ENCODE peak calls at places on chromosomes 1 and 21, in eight cellular contexts. N, X, D, W, A, Q, O and M are unnamed samples.

GRCh38 chr21:45309069-45309521 is 21.4 kb upstream of the POFUT2 start:
- DNase-seq in N (no peak), Q (peak), X (peak), A (peak), O (no peak), D (no peak), W (peak), M (peak)

GRCh38 chr1:172145231-172145651 is 275.2 kb upstream of the C1orf105 start:
- DNase-seq in O (no peak), A (no peak), X (peak), Q (peak), N (peak), D (no peak), W (peak), M (peak)

GRCh38 chr1:16187748-16188401 is 24.6 kb downstream of the ARHGEF19 start:
- DNase-seq in X (peak), A (peak), D (peak), Q (peak), W (peak), O (no peak), N (peak), M (peak)

GRCh38 chr1:241557551-241558193 is 25.5 kb downstream of the KMO start:
- DNase-seq in Q (no peak), X (no peak), D (no peak), O (no peak), W (no peak), A (no peak), N (no peak), M (no peak)

GRCh38 chr1:156421062-156421938 is 52.3 kb downstream of the RHBG start:
- DNase-seq in W (peak), X (peak), O (peak), A (peak), D (peak), N (peak), Q (peak), M (peak)

GRCh38 chr1:162230096-162230495 is 146.6 kb downstream of the SPATA46 start:
- DNase-seq in N (no peak), Q (peak), X (no peak), W (peak), A (no peak), D (no peak), O (peak), M (no peak)

GRCh38 chr1:63522891-63523728 is at the start of the genes EFCAB7 and ITGB3BP:
- DNase-seq in Q (peak), X (peak), W (peak), N (peak), O (peak), A (peak), D (peak), M (peak)

GRCh38 chr1:90821793-90822359 is 104.8 kb upstream of the BARHL2 start:
- DNase-seq in N (no peak), D (no peak), X (no peak), A (no peak), O (no peak), Q (no peak), W (no peak), M (no peak)

GRCh38 chr21:33089439-33089838 is 19.5 kb downstream of the OLIG1 start:
- DNase-seq in X (no peak), A (no peak), O (no peak), W (no peak), Q (no peak), D (no peak), N (no peak), M (no peak)

GRCh38 chr1:194535369-194535768 is 1349.0 kb upstream of the B3GALT2 start:
- DNase-seq in N (peak), X (no peak), D (no peak), Q (no peak), A (no peak), O (no peak), W (peak), M (no peak)

GRCh38 chr1:46242918-46243317 is 4.6 kb upstream of the RAD54L start:
- DNase-seq in O (no peak), X (no peak), W (no peak), Q (no peak), N (no peak), D (no peak), A (no peak), M (no peak)

GRCh38 chr1:162861101-162861500 is at the start of gene CCDC190:
- DNase-seq in D (peak), A (no peak), Q (peak), X (no peak), O (peak), W (no peak), N (no peak), M (peak)

GRCh38 chr1:120954736-120955135 is 65.2 kb downstream of the PPIAL4A start:
- DNase-seq in Q (no peak), X (no peak), A (no peak), D (no peak), O (no peak), N (no peak), W (no peak), M (no peak)

GRCh38 chr1:64087768-64088167 is 115.7 kb upstream of the UBE2U start:
- DNase-seq in N (no peak), X (peak), A (no peak), D (no peak), W (peak), O (no peak), Q (peak), M (peak)

GRCh38 chr1:9728451-9729295 is 77.1 kb downstream of the PIK3CD start:
- DNase-seq in N (no peak), D (no peak), X (no peak), W (no peak), O (no peak), A (no peak), Q (no peak), M (no peak)

GRCh38 chr1:167099851-167100250 is 6.0 kb downstream of the STYXL2 start:
- DNase-seq in A (no peak), X (no peak), W (no peak), D (no peak), N (no peak), O (no peak), Q (no peak), M (no peak)

GRCh38 chr1:240956424-240956823 is 344.5 kb upstream of the GREM2 start:
- DNase-seq in W (no peak), A (no peak), D (no peak), N (no peak), O (no peak), X (no peak), Q (no peak), M (no peak)

GRCh38 chr1:184150776-184151531 is 99.4 kb downstream of the TSEN15 start:
- DNase-seq in N (no peak), Q (peak), D (peak), O (peak), X (peak), A (peak), W (peak), M (peak)

GRCh38 chr1:85460555-85461088 is 4.3 kb downstream of the DDAH1 start:
- DNase-seq in Q (no peak), N (no peak), W (no peak), A (no peak), O (no peak), D (no peak), X (no peak), M (no peak)

GRCh38 chr1:210980082-210980481 is 153.9 kb downstream of the KCNH1 start:
- DNase-seq in N (no peak), O (no peak), A (no peak), D (no peak), W (no peak), X (no peak), Q (no peak), M (no peak)